ENCODE peak calls at places on chromosomes 6 and 20, in nine cellular contexts. N is heart right ventricle; A is mammary epithelial cell; F is fibroblast of lung; T is endothelial cell of umbilical vein; K is neuronal stem cell; U is effector memory CD4-positive, alpha-beta T cell; Y is CD8-positive, alpha-beta T cell; V is brain microvascular endothelial cell. D is an unnamed sample.

GRCh38 chr20:54133434-54134427 is 40.1 kb downstream of the CYP24A1 start:
- DNase-seq in N (no peak), A (peak; percentile 80), F (peak; percentile 54), T (no peak), K (no peak), U (no peak), Y (no peak), V (no peak), D (no peak)

GRCh38 chr6:55694148-55694547 is 115.2 kb upstream of the HMGCLL1 start:
- DNase-seq in N (peak; percentile 48), A (peak; percentile 56), F (peak; percentile 87), T (no peak), K (peak; percentile 63), U (no peak), Y (no peak), V (peak; percentile 76), D (no peak)

GRCh38 chr6:27593861-27594260 is 121.0 kb upstream of the ZNF184 start:
- DNase-seq in N (no peak), A (no peak), F (no peak), T (no peak), K (no peak), U (no peak), Y (no peak), V (no peak), D (no peak)

GRCh38 chr20:63054103-63054474 is 47.3 kb upstream of the BHLHE23 start:
- DNase-seq in N (no peak), A (no peak), F (no peak), T (no peak), K (no peak), U (no peak), Y (no peak), V (no peak), D (peak; percentile 20)

GRCh38 chr6:98323605-98324004 is 510.8 kb upstream of the POU3F2 start:
- DNase-seq in N (no peak), A (no peak), F (no peak), T (no peak), K (no peak), U (no peak), Y (no peak), V (no peak), D (no peak)

GRCh38 chr6:15033850-15034203 is 212.0 kb upstream of the JARID2 start:
- DNase-seq in N (no peak), A (no peak), F (no peak), T (no peak), K (no peak), U (no peak), Y (no peak), V (no peak), D (no peak)

GRCh38 chr6:134961366-134961765 is 11.5 kb upstream of the ALDH8A1 start:
- DNase-seq in N (no peak), A (no peak), F (no peak), T (no peak), K (no peak), U (no peak), Y (no peak), V (no peak), D (no peak)

GRCh38 chr6:11805259-11806053 is 26.9 kb upstream of the ADTRP start:
- DNase-seq in N (no peak), A (peak; percentile 87), F (no peak), T (no peak), K (no peak), U (no peak), Y (no peak), V (no peak), D (peak; percentile 77)

GRCh38 chr6:41426888-41427641 is 91.7 kb downstream of the NCR2 start:
- DNase-seq in N (no peak), A (no peak), F (no peak), T (no peak), K (no peak), U (no peak), Y (peak; percentile 33), V (no peak), D (peak; percentile 81)
- H3K27ac ChIP-seq in N (peak overlapping the region; percentile 83), A (no peak overlapping the region), F (no peak overlapping the region), T (no peak overlapping the region), K (no peak overlapping the region), U (no peak overlapping the region), Y (no peak overlapping the region), V (no peak overlapping the region), D (peak overlapping the region; percentile 82)

GRCh38 chr20:58433029-58433657 is 44.1 kb downstream of the VAPB start:
- DNase-seq in N (no peak), A (no peak), F (no peak), T (no peak), K (no peak), U (no peak), Y (no peak), V (no peak), D (no peak)
- H3K4me3 ChIP-seq in N (no peak overlapping the region), A (no peak overlapping the region), F (no peak overlapping the region), T (no peak overlapping the region), K (no peak overlapping the region), U (no peak overlapping the region), Y (no peak overlapping the region), V (no peak overlapping the region), D (no peak overlapping the region)

GRCh38 chr6:139534472-139535115 is 160.1 kb upstream of the CITED2 start:
- DNase-seq in N (no peak), A (no peak), F (no peak), T (peak; percentile 13), K (no peak), U (no peak), Y (no peak), V (no peak), D (no peak)
- H3K27ac ChIP-seq in N (no peak overlapping the region), A (no peak overlapping the region), F (peak overlapping the region; percentile 35), T (peak overlapping the region; percentile 65), K (no peak overlapping the region), U (peak overlapping the region; percentile 47), Y (peak overlapping the region; percentile 29), V (no peak overlapping the region), D (peak overlapping the region; percentile 75)

DNA sequence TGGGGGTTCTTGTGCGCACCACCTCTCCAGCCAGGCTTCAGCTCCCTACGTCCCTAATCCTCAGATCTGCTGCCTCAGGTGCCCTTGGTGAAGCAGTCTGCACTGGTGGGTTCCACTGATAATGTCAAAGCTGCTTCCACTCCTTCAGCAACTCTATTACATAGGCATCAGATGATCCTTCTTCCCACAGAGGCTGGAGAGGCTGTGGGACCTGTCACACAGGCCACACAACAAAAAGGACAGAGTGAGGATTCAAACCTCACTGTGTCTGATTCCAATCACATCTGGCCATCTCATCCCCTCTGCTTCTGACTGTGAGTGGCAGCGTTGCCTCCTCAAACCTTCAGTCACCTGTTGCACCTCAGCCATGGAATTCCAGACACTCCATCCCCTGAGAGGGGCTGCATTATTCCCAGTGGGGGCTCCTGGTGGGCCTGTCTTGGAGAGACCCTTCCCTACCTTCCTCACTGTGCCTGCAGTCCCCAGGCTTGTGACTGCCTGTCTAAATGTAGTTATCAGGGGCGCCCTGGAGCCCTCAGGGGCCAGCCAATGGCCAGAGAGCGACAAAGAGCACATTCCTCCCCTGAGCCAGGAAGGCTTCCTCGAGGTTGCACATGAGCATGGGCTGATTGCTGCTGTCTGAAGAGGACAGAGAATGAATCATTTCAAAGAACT is 211.4 kb upstream of the ECI2 start:
- DNase-seq in N (peak; percentile 62), A (no peak), F (peak; percentile 39), T (no peak), K (no peak), U (no peak), Y (no peak), V (peak; percentile 61), D (no peak)
- H3K4me3 ChIP-seq in N (peak overlapping the region; percentile 54), A (no peak overlapping the region), F (no peak overlapping the region), T (no peak overlapping the region), K (no peak overlapping the region), U (no peak overlapping the region), Y (no peak overlapping the region), V (no peak overlapping the region), D (no peak overlapping the region)

GRCh38 chr20:41222703-41223102 is 85.4 kb downstream of the PLCG1 start:
- DNase-seq in N (no peak), A (no peak), F (peak; percentile 63), T (no peak), K (no peak), U (no peak), Y (no peak), V (no peak), D (no peak)

GRCh38 chr20:41219824-41220223 is 82.5 kb downstream of the PLCG1 start:
- DNase-seq in N (no peak), A (no peak), F (no peak), T (no peak), K (no peak), U (no peak), Y (no peak), V (no peak), D (no peak)

GRCh38 chr20:41223112-41223511 is 85.8 kb downstream of the PLCG1 start:
- DNase-seq in N (no peak), A (no peak), F (peak; percentile 59), T (no peak), K (no peak), U (no peak), Y (no peak), V (no peak), D (no peak)

GRCh38 chr20:41222299-41222698 is 85.0 kb downstream of the PLCG1 start:
- DNase-seq in N (no peak), A (no peak), F (peak; percentile 30), T (no peak), K (no peak), U (no peak), Y (no peak), V (no peak), D (no peak)

GRCh38 chr20:41221614-41222218 is 84.4 kb downstream of the PLCG1 start:
- DNase-seq in N (no peak), A (no peak), F (peak; percentile 11), T (no peak), K (no peak), U (no peak), Y (no peak), V (no peak), D (no peak)
- H3K27ac ChIP-seq in N (peak overlapping the region; percentile 13), A (no peak overlapping the region), F (no peak overlapping the region), T (no peak overlapping the region), K (no peak overlapping the region), U (no peak overlapping the region), Y (no peak overlapping the region), V (no peak overlapping the region), D (no peak overlapping the region)

GRCh38 chr20:35791823-35792222 is 20.0 kb downstream of the PHF20 start:
- DNase-seq in N (no peak), A (peak; percentile 43), F (peak; percentile 92), T (no peak), K (no peak), U (no peak), Y (no peak), V (no peak), D (no peak)

GRCh38 chr20:35791097-35791496 is 19.3 kb downstream of the PHF20 start:
- DNase-seq in N (no peak), A (no peak), F (no peak), T (no peak), K (no peak), U (no peak), Y (no peak), V (no peak), D (no peak)

GRCh38 chr20:35792740-35793139 is 20.9 kb downstream of the PHF20 start:
- DNase-seq in N (no peak), A (no peak), F (no peak), T (no peak), K (no peak), U (no peak), Y (no peak), V (no peak), D (no peak)

GRCh38 chr20:35801865-35802264 is 30.1 kb downstream of the PHF20 start:
- DNase-seq in N (no peak), A (no peak), F (no peak), T (no peak), K (no peak), U (no peak), Y (no peak), V (no peak), D (no peak)

GRCh38 chr20:35796556-35796955 is 24.7 kb downstream of the PHF20 start:
- DNase-seq in N (no peak), A (no peak), F (no peak), T (no peak), K (no peak), U (no peak), Y (no peak), V (no peak), D (no peak)
- H3K4me3 ChIP-seq in N (no peak overlapping the region), A (no peak overlapping the region), F (no peak overlapping the region), T (no peak overlapping the region), K (no peak overlapping the region), U (no peak overlapping the region), Y (no peak overlapping the region), V (no peak overlapping the region), D (no peak overlapping the region)

D was measured in Peyer's patch.